ENCODE peak calls at places on chromosomes 6 and 20, in five cellular contexts. K is A549, U is cardiac muscle cell, H is Panc1, Q is BJ. F is an unnamed sample.

GRCh38 chr6:81808834-81809598 is 56.5 kb upstream of the TENT5A start:
- DNase-seq in K (no peak), Q (no peak), U (no peak), H (no peak), F (no peak)

GRCh38 chr20:48156521-48156920 is 371.2 kb upstream of the SULF2 start:
- DNase-seq in K (no peak), H (no peak), U (no peak), Q (no peak), F (no peak)

GRCh38 chr20:21586682-21587081 is 72.8 kb upstream of the NKX2-2 start:
- DNase-seq in K (no peak), H (no peak), U (no peak), Q (no peak), F (no peak)

GRCh38 chr6:31945154-31945506 is 765 bp upstream of the CFB start:
- DNase-seq in Q (no peak), U (no peak), H (no peak), K (no peak), F (no peak)

GRCh38 chr20:3000852-3001523 is 42.4 kb upstream of the GNRH2 start:
- DNase-seq in Q (no peak), H (no peak), U (peak), K (peak), F (no peak)

GRCh38 chr20:3696200-3696599 is 14.4 kb upstream of the ADAM33 start:
- DNase-seq in K (no peak), H (no peak), U (no peak), Q (no peak), F (no peak)

GRCh38 chr20:2745060-2745910 is 52.7 kb downstream of the EBF4 start:
- DNase-seq in U (no peak), Q (no peak), H (no peak), K (no peak), F (no peak)

GRCh38 chr6:2748183-2748582 is 2.5 kb downstream of the MYLK4 start:
- DNase-seq in K (no peak), U (no peak), Q (no peak), H (no peak), F (no peak)

GRCh38 chr6:16421462-16421960 is 183.1 kb downstream of the GMPR start:
- DNase-seq in K (no peak), H (no peak), Q (no peak), U (no peak), F (no peak)
- H3K4me3 ChIP-seq in K (no peak), H (no peak), Q (no peak), U (no peak), F (no peak)

GRCh38 chr6:28207244-28208179 is 17.6 kb upstream of the ZSCAN9 start:
- DNase-seq in U (peak), Q (no peak), K (no peak), H (no peak), F (no peak)
- H3K4me3 ChIP-seq in U (peak), Q (peak), K (peak), H (peak), F (peak)

DNA sequence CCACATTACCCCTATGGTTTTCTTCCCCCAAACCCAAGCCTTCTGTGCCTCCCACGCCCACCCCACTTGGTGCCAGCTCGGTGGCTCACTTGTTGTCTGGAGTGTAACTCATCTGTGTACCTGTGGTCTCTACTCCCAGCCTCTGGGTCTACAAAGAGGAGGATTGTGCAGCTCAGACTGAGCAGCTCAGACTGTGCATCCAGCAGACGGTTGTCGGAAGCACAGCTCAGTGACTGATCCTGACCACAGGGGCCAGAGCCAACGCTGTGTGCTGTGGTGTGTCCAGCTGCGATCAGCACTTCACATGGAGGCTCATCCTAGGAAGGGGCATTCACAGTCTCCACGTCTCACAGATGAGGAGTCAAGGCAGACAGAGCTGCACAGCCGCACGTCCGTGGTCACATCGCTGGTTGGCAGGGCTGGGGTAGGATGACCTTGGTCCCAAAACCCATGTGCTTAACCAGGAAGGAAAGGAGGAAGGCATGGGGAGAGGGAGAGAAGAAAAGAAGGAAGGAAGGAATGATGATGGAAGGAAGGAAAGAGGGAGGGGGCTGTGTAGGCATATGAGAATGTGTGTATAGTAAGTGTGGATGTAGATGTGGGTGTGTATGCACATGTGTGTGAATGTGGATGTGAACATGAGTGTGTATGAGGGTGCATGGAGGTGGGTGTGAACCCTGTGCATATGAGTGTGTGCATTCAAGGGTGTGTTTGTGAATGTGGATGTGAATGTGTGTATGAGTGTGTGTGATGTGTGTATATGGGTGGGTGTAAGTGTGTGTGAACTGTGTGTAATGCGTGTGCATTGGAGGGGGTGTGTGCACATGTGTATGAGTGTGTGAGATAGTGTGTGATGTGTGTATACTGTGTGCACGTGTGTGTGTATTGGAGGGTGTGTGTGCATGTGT is 28.2 kb upstream of the STX16 start:
- DNase-seq in H (no peak), K (no peak), U (no peak), Q (no peak), F (no peak)
- H3K4me3 ChIP-seq in H (no peak), K (no peak), U (no peak), Q (no peak), F (no peak)

GRCh38 chr6:35451354-35452185 is 568 bp upstream of the FANCE start:
- DNase-seq in Q (no peak), K (no peak), U (no peak), H (no peak), F (no peak)
- H3K4me3 ChIP-seq in Q (peak), K (peak), U (peak), H (peak), F (peak)

F was measured in kidney epithelial cell.